ENCODE peak calls at places on chromosomes 6 and 20, in five cellular contexts. O is GM12878, H is SJSA1, U is tibial nerve, T is right atrium auricular region. A is an unnamed sample.
A peak's percentile ranks its signal among the peaks of the same experiment; 100 is the strongest.

GRCh38 chr6:72788188-72788587 is 166.3 kb downstream of the KCNQ5 start:
- DNase-seq in O (no peak), T (no peak), U (no peak), H (no peak), A (no peak)

GRCh38 chr20:61500791-61501321 is 248.8 kb downstream of the CDH4 start:
- DNase-seq in H (no peak), T (no peak), U (no peak), O (no peak), A (no peak)

GRCh38 chr20:57753332-57754164 is 43.7 kb upstream of the PMEPA1 start:
- DNase-seq in T (no peak), U (no peak), H (no peak), O (no peak), A (no peak)

GRCh38 chr20:6402026-6402425 is 279.2 kb upstream of the FERMT1 start:
- DNase-seq in T (no peak), H (no peak), U (no peak), O (no peak), A (no peak)

GRCh38 chr20:50510706-50511401 is 671 bp downstream of the PTPN1 start:
- DNase-seq in T (no peak), U (no peak), H (peak; percentile 54), O (no peak), A (peak; percentile 61)

GRCh38 chr6:15089569-15090144 is 156.2 kb upstream of the JARID2 start:
- DNase-seq in O (no peak), T (no peak), U (no peak), H (no peak), A (no peak)

GRCh38 chr6:33983109-33983475 is 162.8 kb downstream of the GRM4 start:
- DNase-seq in U (no peak), T (no peak), H (peak; percentile 35), O (no peak), A (no peak)

GRCh38 chr20:30485331-30486102 is 771.9 kb upstream of the DEFB115 start:
- DNase-seq in O (no peak), T (no peak), H (no peak), U (no peak), A (peak; percentile 72)

GRCh38 chr6:44284119-44284518 is 13.9 kb downstream of the TMEM151B start:
- DNase-seq in H (no peak), O (no peak), T (no peak), U (no peak), A (no peak)

GRCh38 chr20:23320317-23320716 is 30.3 kb upstream of the NXT1 start:
- DNase-seq in T (no peak), H (no peak), O (no peak), U (no peak), A (no peak)

GRCh38 chr20:46979603-46980241 is 85.1 kb downstream of the EYA2 start:
- DNase-seq in H (no peak), U (no peak), O (peak; percentile 20), T (no peak), A (no peak)

GRCh38 chr6:49713346-49713745 is at the start of gene CRISP2:
- DNase-seq in O (no peak), T (no peak), H (no peak), U (no peak), A (no peak)

GRCh38 chr6:658244-658643 is 1.3 kb upstream of the HUS1B start:
- DNase-seq in U (no peak), O (no peak), H (no peak), T (no peak), A (no peak)

GRCh38 chr6:11961137-11961779 is 50.9 kb upstream of the HIVEP1 start:
- DNase-seq in T (no peak), U (no peak), H (no peak), O (no peak), A (no peak)

GRCh38 chr6:126976263-126976797 is 142.1 kb upstream of the RSPO3 start:
- DNase-seq in U (no peak), T (no peak), H (no peak), O (no peak), A (no peak)

GRCh38 chr6:154683756-154684523 is 49.3 kb upstream of the SCAF8 start:
- DNase-seq in U (no peak), H (no peak), T (no peak), O (peak; percentile 41), A (no peak)

GRCh38 chr6:13559968-13560650 is 14.3 kb upstream of the SIRT5 start:
- DNase-seq in T (no peak), O (no peak), H (no peak), U (no peak), A (no peak)

GRCh38 chr6:15337584-15337981 is 91.7 kb downstream of the JARID2 start:
- DNase-seq in U (no peak), T (no peak), O (no peak), H (no peak), A (no peak)

GRCh38 chr6:126372626-126373025 is 32.7 kb downstream of the CENPW start:
- DNase-seq in T (no peak), U (no peak), H (no peak), O (no peak), A (no peak)

GRCh38 chr6:138727182-138727581 is 46.4 kb upstream of the CCDC28A start:
- DNase-seq in U (no peak), H (no peak), O (no peak), T (no peak), A (no peak)

GRCh38 chr20:19253316-19253715 is 40.9 kb downstream of the SLC24A3 start:
- DNase-seq in O (no peak), T (no peak), H (peak; percentile 8), U (no peak), A (no peak)

GRCh38 chr6:119339941-119340456 is 9.6 kb downstream of the MAN1A1 start:
- DNase-seq in U (no peak), T (no peak), H (no peak), O (no peak), A (no peak)

GRCh38 chr6:87916446-87916845 is 131.2 kb upstream of the SPACA1 start:
- DNase-seq in T (no peak), H (no peak), U (no peak), O (no peak), A (no peak)

DNA sequence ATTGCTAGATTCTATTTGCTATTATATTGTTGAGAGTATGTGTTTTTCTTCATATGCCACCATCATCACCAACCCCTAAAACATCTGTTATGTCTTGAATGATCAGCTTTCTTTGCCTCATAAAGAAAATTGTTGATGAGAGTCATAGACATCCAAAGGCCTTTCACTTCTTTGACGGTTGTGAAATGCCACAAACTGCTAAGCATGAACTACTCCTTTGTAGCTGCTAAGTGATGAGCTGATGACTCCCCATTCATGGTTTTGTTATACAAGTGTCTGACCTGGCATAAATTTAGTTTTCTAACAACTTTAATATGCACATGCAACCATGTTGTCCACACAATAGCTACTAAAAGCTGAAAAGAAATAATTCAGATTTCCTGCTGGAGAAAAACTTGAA is 684 bp upstream of the MED23 start:
- DNase-seq in H (no peak), T (no peak), O (no peak), U (no peak), A (no peak)
- H3K27ac ChIP-seq in H (no peak overlapping the region), T (peak overlapping the region; percentile 68), O (no peak overlapping the region), U (peak overlapping the region; percentile 80), A (peak overlapping the region; percentile 3)

GRCh38 chr20:38551056-38551626 is 29.9 kb upstream of the ADIG start:
- DNase-seq in T (no peak), O (no peak), U (no peak), H (no peak), A (no peak)
- H3K36me3 ChIP-seq in T (peaks cover 95% of the 10 kb centered on the region), O (no peaks in the 10 kb centered on the region), U (peaks cover 12% of the 10 kb centered on the region), H (peaks cover 80% of the 10 kb centered on the region), A (peaks cover 26% of the 10 kb centered on the region)

DNA sequence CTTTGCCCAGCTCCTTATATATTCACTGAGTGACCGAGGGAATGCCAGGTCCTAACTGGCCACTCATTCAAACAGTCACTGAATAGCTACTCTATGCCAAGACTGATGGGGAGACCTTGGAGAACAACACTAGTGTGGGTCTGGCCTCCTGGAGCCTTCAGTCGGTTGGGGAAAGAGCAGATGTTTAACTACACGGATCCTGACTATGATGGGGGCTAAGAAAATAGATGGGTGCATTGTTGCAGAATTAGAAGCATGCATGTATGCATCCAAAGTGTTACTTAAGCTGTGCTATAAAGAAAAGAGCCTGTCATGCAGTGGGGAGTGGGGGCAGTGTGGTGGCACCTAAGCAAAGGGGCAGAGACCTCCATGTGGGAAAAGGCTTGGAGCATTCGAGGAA is 6.5 kb downstream of the FKBP1A start:
- DNase-seq in O (no peak), H (no peak), U (no peak), T (no peak), A (no peak)
- H3K4me1 ChIP-seq in O (peaks cover 10% of the 10 kb centered on the region), H (peaks cover 23% of the 10 kb centered on the region), U (peaks cover 39% of the 10 kb centered on the region), T (peaks cover 67% of the 10 kb centered on the region), A (peaks cover 3% of the 10 kb centered on the region)

DNA sequence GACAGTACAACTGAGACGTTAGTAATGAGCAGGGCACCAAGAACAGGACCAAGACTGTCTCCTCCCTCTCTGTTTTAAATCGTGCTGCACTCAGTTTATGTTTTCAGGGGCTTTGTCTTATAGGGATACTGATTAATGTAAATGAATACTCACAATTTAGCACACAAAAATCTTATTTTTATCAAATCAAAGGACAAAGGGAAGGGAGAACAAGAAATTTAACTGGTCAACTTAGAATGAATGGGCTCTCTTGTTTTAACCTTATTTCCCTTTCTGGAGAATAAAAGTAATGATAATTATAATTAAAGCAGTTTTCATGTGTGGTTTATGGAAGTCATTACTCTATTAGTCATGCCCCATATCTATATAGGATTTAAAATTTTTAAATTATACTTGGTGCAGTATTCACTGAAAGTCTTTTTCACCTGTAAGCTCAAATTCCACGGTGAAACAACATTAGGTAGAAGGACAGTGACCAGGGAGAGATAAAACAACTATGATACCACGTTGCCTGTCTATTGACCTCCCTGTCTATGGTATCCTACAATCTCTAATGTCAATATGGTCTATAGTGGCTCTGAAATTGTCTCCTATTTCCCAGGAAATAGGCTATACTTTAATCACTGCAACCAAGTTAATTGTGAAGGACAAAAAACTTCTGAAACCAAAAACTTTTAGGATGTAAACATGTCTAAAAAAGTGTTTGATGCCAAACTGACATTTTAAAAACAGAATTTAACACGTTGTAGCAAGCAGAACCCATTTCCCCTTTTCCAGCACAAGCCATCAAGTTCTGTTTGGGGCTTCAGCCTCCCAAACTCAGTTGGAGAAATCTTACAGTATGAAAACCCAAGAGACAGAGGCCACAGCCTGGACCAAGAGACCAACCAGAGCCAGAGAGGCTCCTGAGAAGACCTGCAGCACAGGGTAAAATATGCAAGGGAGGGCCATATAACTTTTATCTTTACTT is 15.0 kb downstream of the ELOVL5 start:
- DNase-seq in O (no peak), U (no peak), H (no peak), T (no peak), A (no peak)
- H3K27ac ChIP-seq in O (no peak overlapping the region), U (peak overlapping the region; percentile 76), H (no peak overlapping the region), T (no peak overlapping the region), A (no peak overlapping the region)

DNA sequence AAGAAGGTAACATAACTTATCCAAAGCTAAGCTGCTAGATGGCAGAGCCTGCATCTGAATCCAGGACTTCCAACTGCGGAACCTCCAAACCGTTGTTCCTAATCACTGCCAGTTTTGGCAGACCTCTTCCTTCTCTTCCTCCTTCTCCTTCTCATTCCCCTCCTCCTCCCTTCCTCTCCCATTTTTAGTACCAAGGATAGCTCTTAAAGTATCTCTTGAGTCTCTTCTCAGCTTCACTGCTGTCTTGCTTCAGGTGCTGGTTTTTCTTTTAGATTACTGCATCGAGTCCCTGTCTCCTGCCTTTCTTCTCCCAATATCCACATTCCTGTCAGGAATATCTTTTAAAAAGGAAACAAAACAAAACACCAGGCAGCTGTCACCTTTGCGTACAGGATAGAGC is 77.1 kb downstream of the CDYL start:
- DNase-seq in O (no peak), T (no peak), U (no peak), H (no peak), A (no peak)
- H3K36me3 ChIP-seq in O (no peaks in the 10 kb centered on the region), T (no peaks in the 10 kb centered on the region), U (no peaks in the 10 kb centered on the region), H (no peaks in the 10 kb centered on the region), A (no peaks in the 10 kb centered on the region)